ENCODE peak calls at places on chromosomes 6 and 20, in ten cellular contexts. One of them, this sample, is unnamed.

GRCh38 chr6:68025764-68026163 is 609.3 kb upstream of the ADGRB3 start:
- DNase-seq in naive thymus-derived CD4-positive, alpha-beta T cell: no peak
- DNase-seq in T-helper 2 cell: no peak
- DNase-seq in activated CD8-positive, alpha-beta memory T cell treated with anti-CD3 and anti-CD28 coated beads, Interleukin-2, amount 50 U/mL, for 4 hours: no peak
- DNase-seq in tibial artery: no peak
- DNase-seq in astrocyte of the spinal cord: no peak
- DNase-seq in stromal cell of bone marrow: no peak
- DNase-seq in choroid plexus epithelial cell: no peak
- DNase-seq in renal cortical epithelial cell: no peak
- DNase-seq in HFFc6: no peak
- DNase-seq in this sample: no peak

GRCh38 chr6:40718401-40718800 is 131.2 kb upstream of the LRFN2 start:
- DNase-seq in naive thymus-derived CD4-positive, alpha-beta T cell: no peak
- DNase-seq in T-helper 2 cell: no peak
- DNase-seq in activated CD8-positive, alpha-beta memory T cell treated with anti-CD3 and anti-CD28 coated beads, Interleukin-2, amount 50 U/mL, for 4 hours: no peak
- DNase-seq in tibial artery: no peak
- DNase-seq in astrocyte of the spinal cord: no peak
- DNase-seq in stromal cell of bone marrow: no peak
- DNase-seq in choroid plexus epithelial cell: no peak
- DNase-seq in renal cortical epithelial cell: no peak
- DNase-seq in HFFc6: no peak
- DNase-seq in this sample: no peak

GRCh38 chr6:165677091-165677490 is 14.1 kb upstream of the PDE10A start:
- DNase-seq in naive thymus-derived CD4-positive, alpha-beta T cell: no peak
- DNase-seq in T-helper 2 cell: no peak
- DNase-seq in activated CD8-positive, alpha-beta memory T cell treated with anti-CD3 and anti-CD28 coated beads, Interleukin-2, amount 50 U/mL, for 4 hours: no peak
- DNase-seq in tibial artery: no peak
- DNase-seq in astrocyte of the spinal cord: no peak
- DNase-seq in stromal cell of bone marrow: no peak
- DNase-seq in choroid plexus epithelial cell: no peak
- DNase-seq in renal cortical epithelial cell: no peak
- DNase-seq in HFFc6: no peak
- DNase-seq in this sample: no peak

GRCh38 chr6:68082086-68082485 is 553.0 kb upstream of the ADGRB3 start:
- DNase-seq in naive thymus-derived CD4-positive, alpha-beta T cell: no peak
- DNase-seq in T-helper 2 cell: no peak
- DNase-seq in activated CD8-positive, alpha-beta memory T cell treated with anti-CD3 and anti-CD28 coated beads, Interleukin-2, amount 50 U/mL, for 4 hours: no peak
- DNase-seq in tibial artery: no peak
- DNase-seq in astrocyte of the spinal cord: peak; percentile 3
- DNase-seq in stromal cell of bone marrow: no peak
- DNase-seq in choroid plexus epithelial cell: peak; percentile 9
- DNase-seq in renal cortical epithelial cell: no peak
- DNase-seq in HFFc6: no peak
- DNase-seq in this sample: no peak

GRCh38 chr20:24754691-24755090 is 194.4 kb upstream of the CST7 start:
- DNase-seq in naive thymus-derived CD4-positive, alpha-beta T cell: no peak
- DNase-seq in T-helper 2 cell: no peak
- DNase-seq in activated CD8-positive, alpha-beta memory T cell treated with anti-CD3 and anti-CD28 coated beads, Interleukin-2, amount 50 U/mL, for 4 hours: no peak
- DNase-seq in tibial artery: no peak
- DNase-seq in astrocyte of the spinal cord: no peak
- DNase-seq in stromal cell of bone marrow: no peak
- DNase-seq in choroid plexus epithelial cell: no peak
- DNase-seq in renal cortical epithelial cell: no peak
- DNase-seq in HFFc6: no peak
- DNase-seq in this sample: peak; percentile 23

GRCh38 chr20:1326031-1326930 is 2.7 kb downstream of the SDCBP2 start:
- DNase-seq in naive thymus-derived CD4-positive, alpha-beta T cell: peak; percentile 18
- DNase-seq in T-helper 2 cell: no peak
- DNase-seq in activated CD8-positive, alpha-beta memory T cell treated with anti-CD3 and anti-CD28 coated beads, Interleukin-2, amount 50 U/mL, for 4 hours: no peak
- DNase-seq in tibial artery: peak; percentile 41
- DNase-seq in astrocyte of the spinal cord: no peak
- DNase-seq in stromal cell of bone marrow: no peak
- DNase-seq in choroid plexus epithelial cell: peak; percentile 38
- DNase-seq in renal cortical epithelial cell: no peak
- DNase-seq in HFFc6: peak; percentile 28
- DNase-seq in this sample: peak; percentile 21

GRCh38 chr6:91569071-91569470 is 982.2 kb upstream of the MAP3K7 start:
- DNase-seq in naive thymus-derived CD4-positive, alpha-beta T cell: no peak
- DNase-seq in T-helper 2 cell: no peak
- DNase-seq in activated CD8-positive, alpha-beta memory T cell treated with anti-CD3 and anti-CD28 coated beads, Interleukin-2, amount 50 U/mL, for 4 hours: no peak
- DNase-seq in tibial artery: no peak
- DNase-seq in astrocyte of the spinal cord: peak; percentile 80
- DNase-seq in stromal cell of bone marrow: no peak
- DNase-seq in choroid plexus epithelial cell: no peak
- DNase-seq in renal cortical epithelial cell: peak; percentile 30
- DNase-seq in HFFc6: no peak
- DNase-seq in this sample: no peak

GRCh38 chr20:53298900-53299299 is 294.7 kb downstream of the ZNF217 start:
- DNase-seq in naive thymus-derived CD4-positive, alpha-beta T cell: no peak
- DNase-seq in T-helper 2 cell: no peak
- DNase-seq in activated CD8-positive, alpha-beta memory T cell treated with anti-CD3 and anti-CD28 coated beads, Interleukin-2, amount 50 U/mL, for 4 hours: no peak
- DNase-seq in tibial artery: no peak
- DNase-seq in astrocyte of the spinal cord: no peak
- DNase-seq in stromal cell of bone marrow: no peak
- DNase-seq in choroid plexus epithelial cell: no peak
- DNase-seq in renal cortical epithelial cell: no peak
- DNase-seq in HFFc6: no peak
- DNase-seq in this sample: no peak

GRCh38 chr20:59145926-59146800 is 17.5 kb upstream of the ZNF831 start:
- DNase-seq in naive thymus-derived CD4-positive, alpha-beta T cell: no peak
- DNase-seq in T-helper 2 cell: peak; percentile 42
- DNase-seq in activated CD8-positive, alpha-beta memory T cell treated with anti-CD3 and anti-CD28 coated beads, Interleukin-2, amount 50 U/mL, for 4 hours: peak; percentile 75
- DNase-seq in tibial artery: no peak
- DNase-seq in astrocyte of the spinal cord: no peak
- DNase-seq in stromal cell of bone marrow: no peak
- DNase-seq in choroid plexus epithelial cell: no peak
- DNase-seq in renal cortical epithelial cell: no peak
- DNase-seq in HFFc6: no peak
- DNase-seq in this sample: no peak

GRCh38 chr6:2989332-2990178 is 10.1 kb upstream of the NQO2 start:
- DNase-seq in naive thymus-derived CD4-positive, alpha-beta T cell: peak; percentile 64
- DNase-seq in T-helper 2 cell: peak; percentile 89
- DNase-seq in activated CD8-positive, alpha-beta memory T cell treated with anti-CD3 and anti-CD28 coated beads, Interleukin-2, amount 50 U/mL, for 4 hours: peak; percentile 69
- DNase-seq in tibial artery: peak; percentile 84
- DNase-seq in astrocyte of the spinal cord: peak; percentile 98
- DNase-seq in stromal cell of bone marrow: peak; percentile 99
- DNase-seq in choroid plexus epithelial cell: peak; percentile 99
- DNase-seq in renal cortical epithelial cell: peak; percentile 98
- DNase-seq in HFFc6: peak; percentile 97
- DNase-seq in this sample: peak; percentile 88

GRCh38 chr6:93418448-93419303 is 683 bp downstream of the EPHA7 start:
- DNase-seq in naive thymus-derived CD4-positive, alpha-beta T cell: no peak
- DNase-seq in T-helper 2 cell: no peak
- DNase-seq in activated CD8-positive, alpha-beta memory T cell treated with anti-CD3 and anti-CD28 coated beads, Interleukin-2, amount 50 U/mL, for 4 hours: no peak
- DNase-seq in tibial artery: no peak
- DNase-seq in astrocyte of the spinal cord: peak; percentile 61
- DNase-seq in stromal cell of bone marrow: no peak
- DNase-seq in choroid plexus epithelial cell: peak; percentile 34
- DNase-seq in renal cortical epithelial cell: no peak
- DNase-seq in HFFc6: no peak
- DNase-seq in this sample: peak; percentile 73

GRCh38 chr6:159372333-159372732 is 203.1 kb downstream of the FNDC1 start:
- DNase-seq in naive thymus-derived CD4-positive, alpha-beta T cell: no peak
- DNase-seq in T-helper 2 cell: no peak
- DNase-seq in activated CD8-positive, alpha-beta memory T cell treated with anti-CD3 and anti-CD28 coated beads, Interleukin-2, amount 50 U/mL, for 4 hours: no peak
- DNase-seq in tibial artery: peak; percentile 48
- DNase-seq in astrocyte of the spinal cord: no peak
- DNase-seq in stromal cell of bone marrow: no peak
- DNase-seq in choroid plexus epithelial cell: no peak
- DNase-seq in renal cortical epithelial cell: no peak
- DNase-seq in HFFc6: no peak
- DNase-seq in this sample: no peak

GRCh38 chr20:48052492-48052870 is 267.2 kb upstream of the SULF2 start:
- DNase-seq in naive thymus-derived CD4-positive, alpha-beta T cell: no peak
- DNase-seq in T-helper 2 cell: no peak
- DNase-seq in activated CD8-positive, alpha-beta memory T cell treated with anti-CD3 and anti-CD28 coated beads, Interleukin-2, amount 50 U/mL, for 4 hours: no peak
- DNase-seq in tibial artery: no peak
- DNase-seq in astrocyte of the spinal cord: no peak
- DNase-seq in stromal cell of bone marrow: no peak
- DNase-seq in choroid plexus epithelial cell: no peak
- DNase-seq in renal cortical epithelial cell: peak; percentile 75
- DNase-seq in HFFc6: no peak
- DNase-seq in this sample: no peak

GRCh38 chr6:103405321-103405720 is 1454.4 kb downstream of the HACE1 start:
- DNase-seq in naive thymus-derived CD4-positive, alpha-beta T cell: no peak
- DNase-seq in T-helper 2 cell: no peak
- DNase-seq in activated CD8-positive, alpha-beta memory T cell treated with anti-CD3 and anti-CD28 coated beads, Interleukin-2, amount 50 U/mL, for 4 hours: no peak
- DNase-seq in tibial artery: no peak
- DNase-seq in astrocyte of the spinal cord: no peak
- DNase-seq in stromal cell of bone marrow: no peak
- DNase-seq in choroid plexus epithelial cell: no peak
- DNase-seq in renal cortical epithelial cell: no peak
- DNase-seq in HFFc6: no peak
- DNase-seq in this sample: no peak

GRCh38 chr20:35637266-35637665 is 21.6 kb downstream of the SPAG4 start:
- DNase-seq in naive thymus-derived CD4-positive, alpha-beta T cell: no peak
- DNase-seq in T-helper 2 cell: no peak
- DNase-seq in activated CD8-positive, alpha-beta memory T cell treated with anti-CD3 and anti-CD28 coated beads, Interleukin-2, amount 50 U/mL, for 4 hours: no peak
- DNase-seq in tibial artery: no peak
- DNase-seq in astrocyte of the spinal cord: no peak
- DNase-seq in stromal cell of bone marrow: no peak
- DNase-seq in choroid plexus epithelial cell: no peak
- DNase-seq in renal cortical epithelial cell: no peak
- DNase-seq in HFFc6: no peak
- DNase-seq in this sample: peak; percentile 14

GRCh38 chr20:20452254-20452676 is 84.4 kb downstream of the INSM1 start:
- DNase-seq in naive thymus-derived CD4-positive, alpha-beta T cell: peak; percentile 55
- DNase-seq in T-helper 2 cell: peak; percentile 8
- DNase-seq in activated CD8-positive, alpha-beta memory T cell treated with anti-CD3 and anti-CD28 coated beads, Interleukin-2, amount 50 U/mL, for 4 hours: peak; percentile 47
- DNase-seq in tibial artery: peak; percentile 42
- DNase-seq in astrocyte of the spinal cord: peak; percentile 72
- DNase-seq in stromal cell of bone marrow: no peak
- DNase-seq in choroid plexus epithelial cell: peak; percentile 59
- DNase-seq in renal cortical epithelial cell: peak; percentile 26
- DNase-seq in HFFc6: peak; percentile 27
- DNase-seq in this sample: peak; percentile 84

GRCh38 chr6:111972714-111973678 is 80.9 kb upstream of the CCN6 start:
- DNase-seq in naive thymus-derived CD4-positive, alpha-beta T cell: peak; percentile 54
- DNase-seq in T-helper 2 cell: peak; percentile 62
- DNase-seq in activated CD8-positive, alpha-beta memory T cell treated with anti-CD3 and anti-CD28 coated beads, Interleukin-2, amount 50 U/mL, for 4 hours: peak; percentile 59
- DNase-seq in tibial artery: peak; percentile 69
- DNase-seq in astrocyte of the spinal cord: peak; percentile 97
- DNase-seq in stromal cell of bone marrow: peak; percentile 90
- DNase-seq in choroid plexus epithelial cell: peak; percentile 97
- DNase-seq in renal cortical epithelial cell: peak; percentile 96
- DNase-seq in HFFc6: peak; percentile 90
- DNase-seq in this sample: no peak